ENCODE peak calls at places on chromosomes 5 and 9, in seven cellular contexts. C is endothelial cell of umbilical vein, V is foreskin fibroblast, E is GM12865, I is Panc1, Q is epithelial cell of esophagus, M is fibroblast of lung. D is an unnamed sample.

GRCh38 chr9:90259302-90260246 is 383.1 kb downstream of the DIRAS2 start:
- DNase-seq in C (no peak), V (no peak), E (peak), I (no peak), Q (no peak), M (no peak), D (no peak)

GRCh38 chr9:115198018-115198417 is 80.1 kb upstream of the TNC start:
- DNase-seq in C (no peak), V (peak), E (no peak), I (no peak), Q (peak), M (peak), D (no peak)

GRCh38 chr9:111036068-111036789 is 2.0 kb downstream of the LPAR1 start:
- DNase-seq in C (no peak), V (peak), E (peak), I (no peak), Q (peak), M (peak), D (peak)

GRCh38 chr9:114721491-114722362 is 39.7 kb upstream of the TEX48 start:
- DNase-seq in C (no peak), V (peak), E (no peak), I (no peak), Q (peak), M (peak), D (no peak)

GRCh38 chr5:119286516-119287488 is 69.0 kb upstream of the TNFAIP8 start:
- DNase-seq in C (no peak), V (no peak), E (no peak), I (no peak), Q (no peak), M (no peak), D (no peak)

GRCh38 chr9:11962327-11962726 is 730.9 kb upstream of the TYRP1 start:
- DNase-seq in C (no peak), V (no peak), E (no peak), I (no peak), Q (peak), M (peak), D (no peak)

GRCh38 chr5:124736111-124736813 is 10.2 kb downstream of the ZNF608 start:
- DNase-seq in C (no peak), V (peak), E (no peak), I (no peak), Q (no peak), M (peak), D (no peak)

GRCh38 chr5:181224390-181225234 is 1.5 kb downstream of the TRIM41 start:
- DNase-seq in C (no peak), V (no peak), E (peak), I (no peak), Q (no peak), M (no peak), D (no peak)

GRCh38 chr5:72160299-72160698 is 53.0 kb downstream of the MAP1B start:
- DNase-seq in C (peak), V (peak), E (no peak), I (no peak), Q (peak), M (peak), D (no peak)

GRCh38 chr5:80070338-80071056 is 35.3 kb downstream of the THBS4 start:
- DNase-seq in C (no peak), V (peak), E (peak), I (no peak), Q (no peak), M (no peak), D (no peak)

GRCh38 chr5:43117092-43117491 is 3.6 kb upstream of the ZNF131 start:
- DNase-seq in C (no peak), V (no peak), E (no peak), I (no peak), Q (no peak), M (no peak), D (no peak)

GRCh38 chr5:43123887-43124286 is 3.2 kb downstream of the ZNF131 start:
- DNase-seq in C (no peak), V (no peak), E (no peak), I (no peak), Q (no peak), M (no peak), D (no peak)

GRCh38 chr5:43120720-43121564 is at the start of gene ZNF131:
- DNase-seq in C (peak), V (peak), E (peak), I (peak), Q (peak), M (peak), D (peak)

GRCh38 chr5:43115968-43116367 is 4.7 kb upstream of the ZNF131 start:
- DNase-seq in C (no peak), V (no peak), E (no peak), I (no peak), Q (no peak), M (no peak), D (no peak)

GRCh38 chr5:43121565-43122484 is 1.1 kb downstream of the ZNF131 start:
- DNase-seq in C (peak), V (peak), E (peak), I (no peak), Q (peak), M (peak), D (no peak)
- TF ChIP-seq CTCF in C (no peak), V (no peak), E (no peak), I (no peak), Q (no peak), M (no peak), D (no peak)

GRCh38 chr5:95283761-95284511 is 958 bp downstream of the MCTP1 start:
- DNase-seq in C (peak), V (no peak), E (peak), I (no peak), Q (peak), M (no peak), D (peak)
- TF ChIP-seq CTCF in C (peak), V (peak), E (peak), I (peak), Q (peak), M (peak), D (peak)

GRCh38 chr5:59177644-59178043 is 594.8 kb downstream of the RAB3C start:
- DNase-seq in C (no peak), V (no peak), E (no peak), I (no peak), Q (no peak), M (no peak), D (no peak)
- TF ChIP-seq CTCF in C (no peak), V (no peak), E (no peak), I (no peak), Q (no peak), M (no peak), D (no peak)

GRCh38 chr9:87497080-87497603 is 525 bp upstream of the DAPK1 start:
- DNase-seq in C (no peak), V (no peak), E (no peak), I (no peak), Q (no peak), M (no peak), D (no peak)

GRCh38 chr9:87499455-87500015 is 1.9 kb downstream of the DAPK1 start:
- DNase-seq in C (peak), V (no peak), E (peak), I (no peak), Q (no peak), M (no peak), D (no peak)

GRCh38 chr9:87498816-87499454 is 1.3 kb downstream of the DAPK1 start:
- DNase-seq in C (peak), V (no peak), E (no peak), I (no peak), Q (no peak), M (no peak), D (no peak)

GRCh38 chr9:87497604-87498045 is at the start of gene DAPK1:
- DNase-seq in C (peak), V (no peak), E (peak), I (no peak), Q (peak), M (peak), D (no peak)

GRCh38 chr9:87498046-87498815 is 564 bp downstream of the DAPK1 start:
- DNase-seq in C (peak), V (no peak), E (peak), I (no peak), Q (peak), M (peak), D (peak)
- TF ChIP-seq CTCF in C (peak), V (peak), E (no peak), I (no peak), Q (no peak), M (peak), D (peak)

GRCh38 chr5:137800700-137801411 is 46.7 kb upstream of the HNRNPA0 start:
- DNase-seq in C (no peak), V (no peak), E (no peak), I (no peak), Q (no peak), M (no peak), D (no peak)
- TF ChIP-seq CTCF in C (no peak), V (no peak), E (no peak), I (no peak), Q (no peak), M (no peak), D (no peak)

DNA sequence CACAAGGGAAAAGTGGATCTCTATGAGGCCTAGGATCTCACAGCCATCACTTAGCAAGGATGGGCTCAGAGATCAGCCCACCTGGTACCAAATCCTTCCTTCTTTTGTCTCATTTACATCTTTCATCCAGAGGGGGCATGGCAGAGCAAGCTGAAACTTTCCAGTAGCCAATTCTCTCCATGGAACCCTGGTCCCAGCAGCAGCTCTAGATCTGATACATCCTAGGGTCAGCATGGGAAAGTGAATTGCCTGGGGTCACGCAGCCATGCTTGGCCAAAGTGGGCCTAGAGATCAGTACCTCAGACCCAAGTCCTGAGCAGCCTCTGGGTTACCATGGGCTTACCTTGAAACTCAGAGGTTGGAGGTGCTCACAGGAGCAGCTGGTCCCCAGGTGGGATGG is 170.5 kb downstream of the GABBR2 start:
- DNase-seq in C (no peak), V (no peak), E (no peak), I (no peak), Q (no peak), M (no peak), D (no peak)
- TF ChIP-seq CTCF in C (no peak), V (no peak), E (no peak), I (no peak), Q (no peak), M (no peak), D (no peak)

D was measured in mesothelial cell of epicardium.